ENCODE peak calls at places on chromosomes 11 and 22, in ten cellular contexts. S is caudate nucleus; K is activated CD4-positive, alpha-beta memory T cell treated with anti-CD3 and anti-CD28 coated beads, Interleukin-2, amount 10 ng/mL, durations not matched to agents 7 days and 5 days; B is OCI-M1; F is activated naive CD4-positive, alpha-beta T cell treated with Interleukin-2 at 50 U/mL for 16 hours; U is LoVo; D is NCI-H2029 treated with DMSO at 0.1 percent for 48 hours; R is PC-3; G is body of pancreas; X is NCI-H2081. C is an unnamed sample.

GRCh38 chr11:416051-416756 is 1.4 kb upstream of the SIGIRR start:
- DNase-seq in S (no peak), K (no peak), B (no peak), F (no peak), U (no peak), D (no peak), R (no peak), G (no peak), X (no peak), C (no peak)

GRCh38 chr11:4064278-4064955 is 30.2 kb upstream of the RRM1 start:
- DNase-seq in S (no peak), K (no peak), B (peak), F (no peak), U (no peak), D (no peak), R (no peak), G (no peak), X (no peak), C (no peak)

GRCh38 chr11:20470348-20470747 is 82.8 kb downstream of the PRMT3 start:
- DNase-seq in S (no peak), K (no peak), B (no peak), F (no peak), U (no peak), D (no peak), R (no peak), G (no peak), X (no peak), C (no peak)

GRCh38 chr22:31271485-31271884 is 20.8 kb downstream of the PIK3IP1 start:
- DNase-seq in S (no peak), K (no peak), B (no peak), F (no peak), U (no peak), D (no peak), R (no peak), G (no peak), X (no peak), C (no peak)

GRCh38 chr22:37647928-37648327 is 8.5 kb downstream of the SH3BP1 start:
- DNase-seq in S (no peak), K (no peak), B (no peak), F (no peak), U (peak), D (no peak), R (no peak), G (peak), X (no peak), C (no peak)

GRCh38 chr11:46865340-46865739 is 19.3 kb upstream of the CKAP5 start:
- DNase-seq in S (no peak), K (no peak), B (no peak), F (no peak), U (no peak), D (no peak), R (no peak), G (no peak), X (no peak), C (no peak)

GRCh38 chr22:17980013-17980510 is 44.3 kb downstream of the MICAL3 start:
- DNase-seq in S (no peak), K (no peak), B (no peak), F (no peak), U (no peak), D (peak), R (no peak), G (no peak), X (no peak), C (no peak)

GRCh38 chr22:46241397-46242007 is 8.6 kb downstream of the CDPF1 start:
- DNase-seq in S (no peak), K (no peak), B (peak), F (no peak), U (no peak), D (no peak), R (no peak), G (no peak), X (no peak), C (no peak)

GRCh38 chr11:111419641-111420327 is 40.7 kb upstream of the POU2AF1 start:
- DNase-seq in S (peak), K (no peak), B (no peak), F (no peak), U (no peak), D (peak), R (no peak), G (peak), X (no peak), C (peak)

GRCh38 chr11:112004389-112004788 is 20.8 kb upstream of the DLAT start:
- DNase-seq in S (no peak), K (no peak), B (peak), F (peak), U (no peak), D (no peak), R (peak), G (no peak), X (no peak), C (no peak)